ENCODE peak calls at places on chromosomes 13 and 19, in five cellular contexts. P is RWPE1, M is H9, W is right lobe of liver, N is RWPE2. D is an unnamed sample.

GRCh38 chr19:3857449-3858003 is 11.3 kb downstream of the ZFR2 start:
- DNase-seq in W (no peak), P (no peak), N (no peak), M (no peak), D (no peak)

GRCh38 chr19:2289714-2290435 is 7.9 kb upstream of the PEAK3 start:
- DNase-seq in W (no peak), N (no peak), P (no peak), M (no peak), D (peak)

GRCh38 chr13:32427852-32428580 is at the start of gene N4BP2L1:
- DNase-seq in N (no peak), W (peak), M (peak), P (no peak), D (peak)

GRCh38 chr13:50643055-50643454 is 200.4 kb downstream of the DLEU7 start:
- DNase-seq in N (no peak), W (no peak), M (no peak), P (no peak), D (no peak)

GRCh38 chr19:677201-677600 is 1.0 kb downstream of the FSTL3 start:
- DNase-seq in N (peak), W (no peak), M (no peak), P (peak), D (peak)

GRCh38 chr13:95298971-95299627 is 2.2 kb downstream of the ABCC4 start:
- DNase-seq in P (peak), M (no peak), N (no peak), W (no peak), D (no peak)

GRCh38 chr19:52453324-52454094 is at the start of gene ZNF578:
- DNase-seq in W (peak), M (no peak), N (peak), P (peak), D (peak)

GRCh38 chr13:109707044-109707794 is 79.2 kb downstream of the IRS2 start:
- DNase-seq in W (no peak), M (no peak), P (no peak), N (no peak), D (no peak)

GRCh38 chr19:1754651-1755466 is 1.6 kb downstream of the ONECUT3 start:
- DNase-seq in P (no peak), M (no peak), N (no peak), W (no peak), D (no peak)

GRCh38 chr19:31096930-31097329 is 252.3 kb downstream of the TSHZ3 start:
- DNase-seq in N (no peak), M (no peak), P (no peak), W (no peak), D (no peak)

GRCh38 chr13:44448373-44448772 is 74.7 kb downstream of the SERP2 start:
- DNase-seq in N (no peak), M (no peak), W (no peak), P (no peak), D (no peak)

GRCh38 chr19:38209671-38210457 is 14.2 kb downstream of the DPF1 start:
- DNase-seq in N (no peak), P (no peak), M (peak), W (no peak), D (peak)

GRCh38 chr19:46076951-46077814 is 36.4 kb upstream of the IGFL4 start:
- DNase-seq in M (peak), W (no peak), N (no peak), P (peak), D (no peak)

GRCh38 chr13:37966266-37966665 is 96.7 kb upstream of the TRPC4 start:
- DNase-seq in W (no peak), N (no peak), P (no peak), M (no peak), D (no peak)

GRCh38 chr19:10551698-10552301 is 8.1 kb downstream of the ATG4D start:
- DNase-seq in M (peak), N (no peak), W (no peak), P (no peak), D (no peak)

GRCh38 chr13:37869756-37870488 is at the start of gene TRPC4:
- DNase-seq in M (peak), P (peak), N (peak), W (no peak), D (peak)

GRCh38 chr13:51832471-51833152 is 12.4 kb downstream of the TMEM272 start:
- DNase-seq in M (peak), W (no peak), P (no peak), N (no peak), D (no peak)

GRCh38 chr13:91546865-91547264 is 148.4 kb downstream of the GPC5 start:
- DNase-seq in N (no peak), W (no peak), M (no peak), P (no peak), D (no peak)

GRCh38 chr13:43831088-43831487 is 44.3 kb upstream of the ENOX1 start:
- DNase-seq in M (no peak), W (no peak), N (no peak), P (no peak), D (no peak)

GRCh38 chr13:109010912-109011311 is 381.5 kb downstream of the MYO16 start:
- DNase-seq in P (no peak), N (no peak), W (no peak), M (peak), D (no peak)

GRCh38 chr13:57932071-57932470 is 300.5 kb downstream of the PCDH17 start:
- DNase-seq in W (no peak), M (no peak), N (no peak), P (no peak), D (no peak)

GRCh38 chr19:23436944-23437343 is 41.7 kb upstream of the ZNF91 start:
- DNase-seq in P (no peak), N (no peak), W (no peak), M (peak), D (no peak)

GRCh38 chr19:19900124-19900523 is 622 bp upstream of the ZNF93 start:
- DNase-seq in N (no peak), P (no peak), W (no peak), M (no peak), D (no peak)

GRCh38 chr13:113928701-113929627 is 44.9 kb downstream of the C13orf46 start:
- DNase-seq in N (peak), M (peak), P (no peak), W (peak), D (peak)

GRCh38 chr19:55459950-55460657 is 1.3 kb downstream of the ISOC2 start:
- DNase-seq in N (no peak), P (no peak), M (no peak), W (no peak), D (no peak)

GRCh38 chr13:33004454-33004853 is 11.8 kb upstream of the KL start:
- DNase-seq in M (no peak), N (no peak), W (no peak), P (no peak), D (no peak)

GRCh38 chr19:39265321-39265916 is 2.8 kb upstream of the IFNL2 start:
- DNase-seq in W (no peak), N (peak), M (peak), P (no peak), D (peak)

GRCh38 chr13:112809332-112810310 is 119.8 kb downstream of the ATP11A start:
- DNase-seq in W (no peak), P (no peak), N (no peak), M (no peak), D (no peak)

GRCh38 chr19:11964496-11964857 is 363 bp upstream of the ZNF763 start:
- DNase-seq in P (no peak), M (no peak), W (no peak), N (no peak), D (peak)
- H3K27ac ChIP-seq in P (peak), M (no peak), W (peak), N (peak), D (peak)

GRCh38 chr19:29819300-29819699 is 7.5 kb downstream of the CCNE1 start:
- DNase-seq in W (peak), N (no peak), M (no peak), P (no peak), D (no peak)

GRCh38 chr19:29815231-29815630 is 3.4 kb downstream of the CCNE1 start:
- DNase-seq in P (no peak), N (no peak), M (no peak), W (peak), D (no peak)

GRCh38 chr19:29819986-29820385 is 8.2 kb downstream of the CCNE1 start:
- DNase-seq in P (no peak), W (peak), N (no peak), M (no peak), D (no peak)

GRCh38 chr19:29813665-29814064 is 1.9 kb downstream of the CCNE1 start:
- DNase-seq in P (no peak), W (peak), M (no peak), N (no peak), D (no peak)

GRCh38 chr19:29817316-29817715 is 5.5 kb downstream of the CCNE1 start:
- DNase-seq in P (no peak), N (no peak), W (no peak), M (no peak), D (no peak)
- TF ChIP-seq CTCF in P (no peak), N (no peak), W (no peak), M (no peak), D (no peak)

GRCh38 chr19:58549664-58550361 is 5.1 kb downstream of the CHMP2A start:
- DNase-seq in N (no peak), W (no peak), P (no peak), M (no peak), D (no peak)

GRCh38 chr19:58545286-58546068 is 1.6 kb downstream of the TRIM28 start:
- DNase-seq in W (no peak), M (no peak), N (no peak), P (no peak), D (no peak)

GRCh38 chr19:58546131-58546530 is 2.3 kb downstream of the TRIM28 start:
- DNase-seq in N (no peak), M (no peak), P (no peak), W (no peak), D (no peak)

GRCh38 chr19:58548859-58549663 is 5.2 kb downstream of the TRIM28 start:
- DNase-seq in M (no peak), N (no peak), W (no peak), P (no peak), D (no peak)

DNA sequence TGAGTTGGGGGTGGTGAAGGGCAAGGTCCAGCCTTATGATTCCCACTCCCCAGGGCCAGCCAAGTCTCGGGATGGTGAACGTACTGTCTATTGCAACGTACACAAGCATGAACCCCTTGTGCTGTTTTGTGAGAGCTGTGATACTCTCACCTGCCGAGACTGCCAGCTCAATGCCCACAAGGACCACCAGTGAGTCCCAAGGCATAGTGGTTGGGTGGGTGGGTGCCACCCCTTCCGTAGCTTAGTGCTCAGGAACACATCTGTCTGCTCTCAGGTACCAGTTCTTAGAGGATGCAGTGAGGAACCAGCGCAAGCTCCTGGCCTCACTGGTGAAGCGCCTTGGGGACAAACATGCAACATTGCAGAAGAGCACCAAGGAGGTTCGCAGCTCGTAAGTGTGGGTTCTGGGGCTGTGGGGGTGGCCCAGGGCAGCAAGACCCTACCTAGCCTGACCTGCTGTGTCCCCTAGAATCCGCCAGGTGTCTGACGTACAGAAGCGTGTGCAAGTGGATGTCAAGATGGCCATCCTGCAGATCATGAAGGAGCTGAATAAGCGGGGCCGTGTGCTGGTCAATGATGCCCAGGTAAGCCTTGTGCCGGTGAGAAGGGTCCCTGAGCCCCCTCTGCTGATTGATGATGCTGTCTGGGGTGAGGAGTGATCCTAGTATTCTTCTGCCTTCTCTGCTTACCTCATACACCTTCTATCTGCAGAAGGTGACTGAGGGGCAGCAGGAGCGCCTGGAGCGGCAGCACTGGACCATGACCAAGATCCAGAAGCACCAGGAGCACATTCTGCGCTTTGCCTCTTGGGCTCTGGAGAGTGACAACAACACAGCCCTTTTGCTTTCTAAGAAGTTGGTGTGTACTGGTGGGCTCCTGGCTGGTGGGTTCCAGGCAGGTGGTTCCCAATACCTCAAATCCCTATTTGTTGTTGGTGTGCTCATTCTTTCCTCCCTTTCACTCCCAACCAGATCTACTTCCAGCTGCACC is 3.8 kb downstream of the TRIM28 start:
- DNase-seq in P (no peak), W (no peak), M (no peak), N (no peak), D (no peak)
- H3K27ac ChIP-seq in P (peak), W (no peak), M (no peak), N (peak), D (no peak)

DNA sequence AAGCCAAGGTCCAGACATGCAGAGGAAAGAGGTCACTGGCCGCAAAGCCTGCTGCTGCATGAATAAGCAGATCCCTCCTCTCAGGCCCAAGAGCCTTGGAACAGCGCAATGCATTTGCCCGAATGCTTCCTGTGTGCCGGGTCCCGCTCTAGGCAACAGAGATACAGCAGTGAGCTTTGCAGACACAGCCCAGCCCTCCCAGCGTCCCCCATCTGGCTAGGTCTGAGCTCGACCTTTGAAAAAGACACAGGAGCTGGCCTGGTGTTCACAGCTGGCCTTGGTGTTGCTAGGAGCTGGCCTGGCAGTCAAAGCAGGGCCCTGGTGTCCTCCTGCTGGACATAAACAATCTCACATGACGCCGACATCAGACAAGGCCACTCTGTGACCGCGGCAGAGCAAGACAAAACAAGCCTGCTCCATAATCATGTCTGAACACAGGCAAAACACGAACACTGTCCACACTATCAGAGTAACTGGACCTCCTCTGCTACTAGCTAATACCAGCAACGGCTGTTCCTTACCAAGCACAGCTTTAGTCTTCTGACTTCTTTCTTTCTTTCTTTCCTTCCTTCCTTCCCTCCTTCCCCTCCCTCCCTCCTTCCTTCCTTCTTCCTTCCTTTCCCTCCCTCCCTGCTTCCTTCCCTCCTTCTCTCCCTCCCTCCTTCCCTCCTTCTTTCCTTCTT is 5.7 kb upstream of the PEX11G start:
- DNase-seq in M (no peak), N (no peak), P (no peak), W (peak), D (no peak)
- TF ChIP-seq CTCF in M (no peak), N (no peak), P (no peak), W (peak), D (peak)

GRCh38 chr19:53991224-53992113 is at the start of gene CACNG6:
- DNase-seq in N (no peak), W (no peak), P (no peak), M (peak), D (no peak)
- H3K27ac ChIP-seq in N (no peak), W (no peak), P (no peak), M (no peak), D (no peak)

DNA sequence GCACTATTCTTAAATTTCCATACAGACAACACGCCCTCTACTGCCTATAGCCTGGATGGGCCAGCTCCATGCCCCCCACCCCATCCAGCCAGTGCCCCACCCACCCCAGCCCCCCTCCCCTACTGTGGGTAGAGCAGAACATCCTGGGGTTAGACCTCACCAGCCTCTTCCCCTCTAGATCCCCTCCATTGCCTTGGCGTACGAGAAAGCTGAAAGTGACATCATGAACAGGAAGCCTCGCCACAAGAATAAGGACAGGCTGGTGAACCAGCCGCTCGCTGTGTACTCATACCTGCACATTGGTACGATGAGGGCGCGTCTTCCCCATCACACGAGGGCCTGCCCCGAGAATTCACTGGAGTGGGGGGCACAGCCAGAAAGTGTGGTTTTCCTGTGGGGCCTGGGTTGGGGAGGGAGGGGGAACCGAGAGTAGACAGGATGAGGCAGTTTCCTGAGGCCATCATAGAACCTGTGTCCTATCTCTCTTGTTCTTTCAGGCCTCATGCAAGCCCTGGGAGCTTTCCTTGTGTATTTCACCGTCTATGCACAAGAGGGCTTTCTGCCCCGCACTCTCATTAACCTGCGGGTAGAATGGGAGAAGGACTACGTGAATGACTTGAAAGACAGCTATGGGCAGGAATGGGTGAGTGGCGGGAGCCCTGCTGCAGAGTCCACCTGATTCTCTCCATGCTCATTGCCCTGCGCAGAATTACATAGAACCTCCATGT is 29.1 kb downstream of the ATP12A start:
- DNase-seq in N (no peak), P (no peak), M (no peak), W (no peak), D (no peak)
- TF ChIP-seq CTCF in N (no peak), P (no peak), M (no peak), W (no peak), D (no peak)

GRCh38 chr13:24271611-24272451 is 37.5 kb upstream of the C1QTNF9 start:
- DNase-seq in W (peak), N (no peak), P (peak), M (no peak), D (peak)

GRCh38 chr13:24269803-24270202 is 39.6 kb upstream of the C1QTNF9 start:
- DNase-seq in N (no peak), M (no peak), P (no peak), W (no peak), D (no peak)

GRCh38 chr13:24272452-24273161 is 36.8 kb upstream of the C1QTNF9 start:
- DNase-seq in P (no peak), N (no peak), W (no peak), M (no peak), D (peak)

GRCh38 chr13:24271231-24271610 is 38.2 kb upstream of the C1QTNF9 start:
- DNase-seq in W (no peak), N (no peak), P (no peak), M (no peak), D (no peak)

DNA sequence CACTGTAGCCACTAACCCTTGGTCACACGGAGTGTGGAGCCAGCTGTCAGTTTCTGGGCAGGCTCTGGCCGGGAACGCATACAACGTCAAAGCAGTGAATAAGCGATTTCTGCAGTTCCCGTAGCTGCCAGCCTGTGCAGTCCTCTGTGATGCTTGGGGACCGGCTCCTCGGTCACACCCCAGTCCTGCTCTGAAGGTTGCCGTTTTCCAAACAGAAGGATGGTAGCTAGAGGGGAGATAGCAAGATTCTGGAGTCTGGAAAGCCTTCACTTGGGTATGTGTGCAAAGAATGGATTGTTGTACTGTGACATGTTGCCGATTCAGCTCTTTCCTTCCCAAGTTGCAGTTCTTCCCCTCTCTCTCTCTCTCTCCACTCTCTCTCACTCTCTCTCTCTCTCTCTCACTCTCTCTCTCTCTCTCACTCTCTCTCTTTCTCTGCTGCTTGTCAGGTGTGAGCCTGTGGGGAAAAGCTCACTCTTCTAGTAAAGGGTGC is 38.7 kb upstream of the C1QTNF9 start:
- DNase-seq in N (no peak), P (no peak), M (no peak), W (peak), D (peak)
- H3K27ac ChIP-seq in N (no peak), P (no peak), M (no peak), W (peak), D (peak)

GRCh38 chr19:44069415-44069814 is 2.5 kb upstream of the ZNF284 start:
- DNase-seq in P (no peak), N (no peak), M (no peak), W (no peak), D (no peak)

GRCh38 chr19:44071824-44072542 is at the start of gene ZNF284:
- DNase-seq in N (peak), P (peak), M (peak), W (peak), D (peak)

GRCh38 chr19:44076325-44076724 is 4.4 kb downstream of the ZNF284 start:
- DNase-seq in M (no peak), P (no peak), W (no peak), N (no peak), D (no peak)

GRCh38 chr19:44072543-44073401 is 813 bp downstream of the ZNF284 start:
- DNase-seq in W (no peak), N (no peak), P (peak), M (no peak), D (no peak)
- TF ChIP-seq CTCF in W (no peak), N (peak), P (no peak), M (no peak), D (no peak)

DNA sequence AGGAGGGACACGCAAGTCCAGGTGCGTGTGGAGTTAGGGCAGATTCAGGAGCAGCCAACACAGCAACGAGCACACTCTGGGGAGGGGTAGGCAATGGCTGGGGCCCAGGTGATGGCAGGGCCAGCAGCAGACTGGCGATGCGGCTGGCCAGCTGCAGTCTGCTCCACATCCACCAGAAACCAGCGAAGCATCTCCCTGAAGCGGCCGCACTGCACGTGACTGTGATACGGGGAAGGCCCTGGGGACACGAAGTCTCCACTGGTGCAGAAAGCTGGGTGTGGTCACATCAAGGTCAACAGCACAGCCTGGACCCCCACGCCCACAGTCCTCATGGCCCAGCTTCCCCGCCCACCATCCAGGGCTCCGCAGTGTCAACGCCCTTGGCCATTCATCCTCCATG is 21.3 kb upstream of the EPHX3 start:
- DNase-seq in N (no peak), P (no peak), M (no peak), W (no peak), D (no peak)
- H3K27ac ChIP-seq in N (no peak), P (peak), M (no peak), W (no peak), D (no peak)

D was measured in upper lobe of right lung.